ENCODE peak calls at places on chromosomes 16 and 17, in seven cellular contexts. One of them, this sample, is unnamed.

GRCh38 chr17:58960068-58960467 is 146.6 kb downstream of the TRIM37 start:
- DNase-seq in HCT116: peak; percentile 63
- DNase-seq in cardiac muscle cell: peak; percentile 62
- DNase-seq in endothelial cell of umbilical vein: peak; percentile 50
- DNase-seq in left ventricle myocardium inferior: no peak
- DNase-seq in dorsolateral prefrontal cortex: no peak
- DNase-seq in H9: no peak
- DNase-seq in this sample: peak; percentile 53

GRCh38 chr16:11201498-11202259 is 54.3 kb downstream of the SOCS1 start:
- DNase-seq in dorsolateral prefrontal cortex: no peak
- DNase-seq in HCT116: peak; percentile 86
- DNase-seq in endothelial cell of umbilical vein: peak; percentile 87
- DNase-seq in H9: peak; percentile 86
- DNase-seq in cardiac muscle cell: peak; percentile 72
- DNase-seq in left ventricle myocardium inferior: no peak
- DNase-seq in this sample: peak; percentile 90

GRCh38 chr17:58318065-58318481 is 10.5 kb downstream of the TSPOAP1 start:
- DNase-seq in H9: peak; percentile 25
- DNase-seq in left ventricle myocardium inferior: no peak
- DNase-seq in endothelial cell of umbilical vein: no peak
- DNase-seq in dorsolateral prefrontal cortex: peak; percentile 29
- DNase-seq in cardiac muscle cell: no peak
- DNase-seq in HCT116: no peak
- DNase-seq in this sample: no peak

GRCh38 chr17:49337900-49338299 is 24.1 kb downstream of the ZNF652 start:
- DNase-seq in left ventricle myocardium inferior: no peak
- DNase-seq in endothelial cell of umbilical vein: peak; percentile 30
- DNase-seq in cardiac muscle cell: peak; percentile 77
- DNase-seq in HCT116: no peak
- DNase-seq in H9: no peak
- DNase-seq in dorsolateral prefrontal cortex: no peak
- DNase-seq in this sample: no peak

GRCh38 chr17:31060814-31061550 is 33.8 kb upstream of the NF1 start:
- DNase-seq in H9: no peak
- DNase-seq in left ventricle myocardium inferior: no peak
- DNase-seq in cardiac muscle cell: no peak
- DNase-seq in endothelial cell of umbilical vein: no peak
- DNase-seq in dorsolateral prefrontal cortex: no peak
- DNase-seq in HCT116: no peak
- DNase-seq in this sample: no peak

GRCh38 chr17:36117505-36118382 is 14.1 kb downstream of the CCL4 start:
- DNase-seq in cardiac muscle cell: no peak
- DNase-seq in HCT116: no peak
- DNase-seq in endothelial cell of umbilical vein: no peak
- DNase-seq in H9: no peak
- DNase-seq in dorsolateral prefrontal cortex: no peak
- DNase-seq in left ventricle myocardium inferior: no peak
- DNase-seq in this sample: no peak

GRCh38 chr17:17792551-17793377 is 44.0 kb downstream of the SREBF1 start:
- DNase-seq in cardiac muscle cell: peak; percentile 88
- DNase-seq in left ventricle myocardium inferior: no peak
- DNase-seq in endothelial cell of umbilical vein: peak; percentile 62
- DNase-seq in dorsolateral prefrontal cortex: peak; percentile 78
- DNase-seq in HCT116: no peak
- DNase-seq in H9: peak; percentile 69
- DNase-seq in this sample: no peak

GRCh38 chr17:2068589-2069051 is 13.7 kb downstream of the HIC1 start:
- DNase-seq in endothelial cell of umbilical vein: peak; percentile 64
- DNase-seq in left ventricle myocardium inferior: no peak
- DNase-seq in H9: no peak
- DNase-seq in HCT116: no peak
- DNase-seq in cardiac muscle cell: peak; percentile 31
- DNase-seq in dorsolateral prefrontal cortex: no peak
- DNase-seq in this sample: no peak

GRCh38 chr16:13438064-13438463 is 481.9 kb upstream of the ERCC4 start:
- DNase-seq in dorsolateral prefrontal cortex: no peak
- DNase-seq in endothelial cell of umbilical vein: no peak
- DNase-seq in left ventricle myocardium inferior: no peak
- DNase-seq in H9: no peak
- DNase-seq in HCT116: no peak
- DNase-seq in cardiac muscle cell: no peak
- DNase-seq in this sample: no peak

GRCh38 chr17:70295732-70296131 is 126.4 kb downstream of the KCNJ2 start:
- DNase-seq in left ventricle myocardium inferior: peak; percentile 22
- DNase-seq in cardiac muscle cell: no peak
- DNase-seq in dorsolateral prefrontal cortex: no peak
- DNase-seq in HCT116: no peak
- DNase-seq in endothelial cell of umbilical vein: no peak
- DNase-seq in H9: no peak
- DNase-seq in this sample: no peak

GRCh38 chr17:40545660-40546059 is 19.6 kb downstream of the CCR7 start:
- DNase-seq in HCT116: no peak
- DNase-seq in dorsolateral prefrontal cortex: no peak
- DNase-seq in endothelial cell of umbilical vein: no peak
- DNase-seq in cardiac muscle cell: no peak
- DNase-seq in H9: peak; percentile 27
- DNase-seq in left ventricle myocardium inferior: no peak
- DNase-seq in this sample: no peak

GRCh38 chr16:13529193-13529982 is 390.6 kb upstream of the ERCC4 start:
- DNase-seq in dorsolateral prefrontal cortex: no peak
- DNase-seq in cardiac muscle cell: no peak
- DNase-seq in HCT116: no peak
- DNase-seq in left ventricle myocardium inferior: no peak
- DNase-seq in endothelial cell of umbilical vein: no peak
- DNase-seq in H9: no peak
- DNase-seq in this sample: no peak

GRCh38 chr16:87939562-87940423 is 3.5 kb upstream of the CA5A start:
- DNase-seq in H9: no peak
- DNase-seq in cardiac muscle cell: no peak
- DNase-seq in dorsolateral prefrontal cortex: no peak
- DNase-seq in endothelial cell of umbilical vein: no peak
- DNase-seq in left ventricle myocardium inferior: no peak
- DNase-seq in HCT116: no peak
- DNase-seq in this sample: no peak

GRCh38 chr16:87933140-87933495 is 3.2 kb downstream of the CA5A start:
- DNase-seq in cardiac muscle cell: no peak
- DNase-seq in left ventricle myocardium inferior: no peak
- DNase-seq in H9: no peak
- DNase-seq in endothelial cell of umbilical vein: no peak
- DNase-seq in dorsolateral prefrontal cortex: no peak
- DNase-seq in HCT116: no peak
- DNase-seq in this sample: no peak

GRCh38 chr16:87931504-87931903 is 4.8 kb downstream of the CA5A start:
- DNase-seq in dorsolateral prefrontal cortex: no peak
- DNase-seq in endothelial cell of umbilical vein: no peak
- DNase-seq in H9: no peak
- DNase-seq in left ventricle myocardium inferior: no peak
- DNase-seq in HCT116: no peak
- DNase-seq in cardiac muscle cell: peak; percentile 93
- DNase-seq in this sample: no peak

GRCh38 chr16:87938412-87938949 is 2.2 kb upstream of the CA5A start:
- DNase-seq in HCT116: no peak
- DNase-seq in left ventricle myocardium inferior: no peak
- DNase-seq in dorsolateral prefrontal cortex: no peak
- DNase-seq in cardiac muscle cell: no peak
- DNase-seq in endothelial cell of umbilical vein: no peak
- DNase-seq in H9: no peak
- DNase-seq in this sample: no peak

DNA sequence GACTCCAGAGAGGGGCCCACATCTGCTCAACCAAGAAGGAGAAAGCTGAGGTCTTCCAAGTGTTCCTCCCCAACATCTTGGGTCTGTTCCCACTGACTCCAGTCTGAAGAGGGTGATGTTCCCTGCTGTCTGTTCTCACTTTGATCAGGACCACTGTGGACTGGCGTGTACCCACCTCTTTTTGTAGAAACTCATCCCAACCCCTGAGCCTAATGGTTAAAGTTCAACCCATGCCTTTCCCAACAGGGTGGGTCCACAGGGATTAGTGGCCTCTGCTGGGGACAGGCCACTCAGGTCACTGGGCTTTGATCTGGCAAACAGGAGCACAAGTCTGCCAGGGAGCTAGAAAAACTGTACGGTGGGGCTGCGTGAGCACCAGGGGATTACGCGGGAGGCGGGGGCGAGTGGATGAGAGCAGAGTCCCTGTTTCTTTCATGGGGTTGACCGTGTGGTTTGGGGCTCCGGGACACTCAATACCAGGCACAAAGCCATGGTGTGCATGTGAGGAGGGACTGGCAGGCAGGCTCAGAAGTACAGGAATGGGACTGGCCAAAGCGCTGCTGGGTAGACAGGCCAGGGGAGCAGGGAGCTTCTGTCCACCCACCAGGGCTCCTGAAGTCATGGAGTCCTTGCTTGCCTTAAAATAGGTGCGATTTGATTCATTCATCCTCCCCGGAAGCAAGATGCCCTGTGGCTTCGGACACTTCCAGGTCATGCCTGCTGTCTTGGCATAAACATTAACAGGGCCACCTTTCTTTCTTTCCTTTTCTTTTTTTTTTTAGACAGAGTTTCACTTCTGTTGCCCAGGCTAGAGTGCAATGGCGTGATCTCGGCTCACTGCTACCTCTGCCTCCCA is at the start of gene CA5A:
- DNase-seq in cardiac muscle cell: no peak
- DNase-seq in H9: no peak
- DNase-seq in endothelial cell of umbilical vein: no peak
- DNase-seq in HCT116: no peak
- DNase-seq in left ventricle myocardium inferior: no peak
- DNase-seq in dorsolateral prefrontal cortex: no peak
- DNase-seq in this sample: no peak
- H3K27ac ChIP-seq in cardiac muscle cell: no peak within 1 kb of the TSS
- H3K27ac ChIP-seq in H9: no peak within 1 kb of the TSS
- H3K27ac ChIP-seq in endothelial cell of umbilical vein: no peak within 1 kb of the TSS
- H3K27ac ChIP-seq in HCT116: no peak within 1 kb of the TSS
- H3K27ac ChIP-seq in left ventricle myocardium inferior: no peak within 1 kb of the TSS
- H3K27ac ChIP-seq in dorsolateral prefrontal cortex: no peak within 1 kb of the TSS
- H3K27ac ChIP-seq in this sample: no peak within 1 kb of the TSS

DNA sequence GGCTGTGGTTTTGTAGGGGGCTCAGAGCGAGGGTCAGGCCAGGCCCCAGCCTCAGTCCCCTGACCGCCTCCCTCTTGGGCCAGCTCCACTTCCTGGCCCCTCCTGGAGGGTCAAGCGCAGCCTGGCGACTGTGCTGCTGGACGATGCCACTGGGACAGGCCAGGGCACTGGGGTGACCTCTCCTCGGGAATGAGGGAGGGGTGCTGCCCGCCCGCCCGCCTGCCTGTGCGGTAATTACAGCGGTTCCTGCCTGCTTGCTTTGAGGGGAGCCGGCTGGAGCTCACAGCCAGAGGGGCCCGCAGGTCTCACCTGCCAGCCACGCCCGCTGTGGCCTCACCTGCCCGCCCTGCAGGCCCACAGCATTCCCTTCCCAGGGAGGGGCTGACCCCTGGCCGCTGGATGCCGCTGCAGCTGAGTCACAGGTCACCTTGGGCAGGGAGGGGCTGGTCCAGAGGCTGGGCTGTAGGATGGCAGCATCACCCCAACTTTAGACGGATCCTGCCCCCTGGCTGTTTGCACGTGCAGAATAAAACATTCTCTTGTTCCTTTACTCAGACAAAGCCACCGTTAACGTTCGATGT is 76.7 kb upstream of the CBX4 start:
- DNase-seq in cardiac muscle cell: peak; percentile 50
- DNase-seq in left ventricle myocardium inferior: no peak
- DNase-seq in dorsolateral prefrontal cortex: no peak
- DNase-seq in H9: peak; percentile 92
- DNase-seq in endothelial cell of umbilical vein: no peak
- DNase-seq in HCT116: peak; percentile 72
- DNase-seq in this sample: peak; percentile 96
- TF ChIP-seq CTCF in cardiac muscle cell: peak; percentile 37
- TF ChIP-seq CTCF in left ventricle myocardium inferior: peak; percentile 49
- TF ChIP-seq CTCF in dorsolateral prefrontal cortex: peak; percentile 28
- TF ChIP-seq CTCF in H9: peak; percentile 46
- TF ChIP-seq CTCF in endothelial cell of umbilical vein: no peak
- TF ChIP-seq CTCF in HCT116: peak; percentile 94
- TF ChIP-seq CTCF in this sample: no peak

DNA sequence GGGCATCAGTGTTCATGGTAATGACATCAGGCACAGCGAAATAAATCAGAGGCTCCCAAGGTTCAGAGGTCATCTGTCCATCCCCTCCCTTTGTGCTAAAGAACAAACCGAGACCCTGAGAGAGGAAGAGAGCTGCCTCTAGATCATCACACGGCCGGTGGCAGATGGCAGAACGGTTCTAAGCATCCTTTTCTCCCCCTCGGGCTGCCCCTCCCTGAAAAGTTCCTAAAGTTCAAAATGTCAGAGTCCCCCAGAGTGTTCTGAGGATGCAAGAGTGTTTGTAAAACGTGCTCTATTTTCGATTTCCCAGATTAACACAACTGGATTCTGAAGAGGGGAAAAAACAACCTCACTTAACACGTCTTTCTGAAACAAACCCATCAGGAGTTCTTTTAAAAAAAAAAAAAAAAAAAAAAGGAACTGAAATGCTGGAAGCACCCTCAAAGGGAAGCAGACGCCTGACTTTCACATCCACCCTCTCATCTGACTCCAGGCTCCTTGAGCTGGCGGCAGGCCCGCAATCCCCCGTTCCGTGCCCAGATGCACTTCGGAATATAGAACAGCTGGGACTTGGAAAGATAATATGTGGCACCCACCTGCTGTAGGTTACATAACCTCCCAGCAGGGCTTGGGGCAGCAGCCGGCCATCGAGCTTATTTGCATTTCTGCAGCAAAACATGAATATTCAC is 115.5 kb upstream of the SMURF2 start:
- DNase-seq in left ventricle myocardium inferior: peak; percentile 54
- DNase-seq in H9: no peak
- DNase-seq in dorsolateral prefrontal cortex: peak; percentile 71
- DNase-seq in endothelial cell of umbilical vein: no peak
- DNase-seq in cardiac muscle cell: no peak
- DNase-seq in HCT116: no peak
- DNase-seq in this sample: no peak
- H3K27ac ChIP-seq in left ventricle myocardium inferior: peak overlapping the region; percentile 47
- H3K27ac ChIP-seq in H9: no peak overlapping the region
- H3K27ac ChIP-seq in dorsolateral prefrontal cortex: peak overlapping the region; percentile 43
- H3K27ac ChIP-seq in endothelial cell of umbilical vein: peak overlapping the region; percentile 65
- H3K27ac ChIP-seq in cardiac muscle cell: no peak overlapping the region
- H3K27ac ChIP-seq in HCT116: no peak overlapping the region
- H3K27ac ChIP-seq in this sample: peak overlapping the region; percentile 64

GRCh38 chr16:3880623-3881498 is at the start of gene CREBBP:
- DNase-seq in left ventricle myocardium inferior: peak; percentile 89
- DNase-seq in H9: peak; percentile 86
- DNase-seq in cardiac muscle cell: peak; percentile 94
- DNase-seq in endothelial cell of umbilical vein: peak; percentile 87
- DNase-seq in HCT116: peak; percentile 63
- DNase-seq in dorsolateral prefrontal cortex: peak; percentile 80
- DNase-seq in this sample: peak; percentile 87

GRCh38 chr16:3879258-3879886 is 1.1 kb downstream of the CREBBP start:
- DNase-seq in cardiac muscle cell: no peak
- DNase-seq in endothelial cell of umbilical vein: no peak
- DNase-seq in dorsolateral prefrontal cortex: peak; percentile 71
- DNase-seq in H9: peak; percentile 32
- DNase-seq in HCT116: no peak
- DNase-seq in left ventricle myocardium inferior: peak; percentile 36
- DNase-seq in this sample: no peak

GRCh38 chr16:3881499-3881995 is 1.0 kb upstream of the CREBBP start:
- DNase-seq in left ventricle myocardium inferior: no peak
- DNase-seq in dorsolateral prefrontal cortex: no peak
- DNase-seq in HCT116: no peak
- DNase-seq in cardiac muscle cell: no peak
- DNase-seq in H9: peak; percentile 46
- DNase-seq in endothelial cell of umbilical vein: no peak
- DNase-seq in this sample: no peak

GRCh38 chr16:3878610-3879009 is 1.9 kb downstream of the CREBBP start:
- DNase-seq in cardiac muscle cell: peak; percentile 48
- DNase-seq in endothelial cell of umbilical vein: no peak
- DNase-seq in dorsolateral prefrontal cortex: no peak
- DNase-seq in HCT116: no peak
- DNase-seq in left ventricle myocardium inferior: no peak
- DNase-seq in H9: no peak
- DNase-seq in this sample: no peak

GRCh38 chr16:3879887-3880564 is 487 bp downstream of the CREBBP start:
- DNase-seq in dorsolateral prefrontal cortex: peak; percentile 83
- DNase-seq in cardiac muscle cell: peak; percentile 71
- DNase-seq in endothelial cell of umbilical vein: peak; percentile 31
- DNase-seq in HCT116: no peak
- DNase-seq in H9: peak; percentile 35
- DNase-seq in left ventricle myocardium inferior: peak; percentile 82
- DNase-seq in this sample: peak; percentile 47
- TF ChIP-seq CTCF in dorsolateral prefrontal cortex: peak; percentile 36
- TF ChIP-seq CTCF in cardiac muscle cell: no peak
- TF ChIP-seq CTCF in endothelial cell of umbilical vein: no peak
- TF ChIP-seq CTCF in HCT116: no peak
- TF ChIP-seq CTCF in H9: no peak
- TF ChIP-seq CTCF in left ventricle myocardium inferior: peak; percentile 36
- TF ChIP-seq CTCF in this sample: peak; percentile 67